ENCODE peak calls at places on chromosomes 11 and 22, in seven cellular contexts. C is SK-N-MC; L is adrenal gland; V is psoas muscle; X is effector memory CD4-positive, alpha-beta T cell; I is pancreas; B is IMR-90. J is an unnamed sample.

GRCh38 chr11:1208361-1209261 is 14.3 kb upstream of the MUC5B start:
- DNase-seq in C (no peak), V (peak; percentile 13), L (no peak), X (no peak), I (peak; percentile 9), B (no peak), J (peak; percentile 75)

GRCh38 chr11:72418834-72419560 is 15.3 kb downstream of the CLPB start:
- DNase-seq in V (no peak), B (no peak), L (no peak), I (no peak), X (no peak), C (no peak), J (no peak)

GRCh38 chr11:45266693-45267451 is 19.3 kb downstream of the SYT13 start:
- DNase-seq in L (no peak), X (no peak), B (no peak), I (no peak), C (no peak), V (no peak), J (no peak)

GRCh38 chr11:100687630-100688395 is 725 bp downstream of the ARHGAP42 start:
- DNase-seq in I (peak; percentile 37), X (no peak), V (peak; percentile 57), C (no peak), B (peak; percentile 85), L (peak; percentile 58), J (no peak)

GRCh38 chr11:17745032-17745772 is 10.6 kb downstream of the KCNC1 start:
- DNase-seq in I (no peak), C (no peak), V (no peak), X (no peak), B (no peak), L (no peak), J (no peak)

GRCh38 chr11:75263944-75264349 is 23.4 kb downstream of the TPBGL start:
- DNase-seq in I (no peak), V (no peak), L (no peak), C (no peak), B (peak; percentile 12), X (no peak), J (peak; percentile 58)

GRCh38 chr11:96049426-96049825 is 125.5 kb upstream of the MTMR2 start:
- DNase-seq in V (no peak), L (no peak), B (peak; percentile 76), I (no peak), C (no peak), X (no peak), J (no peak)

GRCh38 chr11:61787928-61788491 is 4.4 kb downstream of the TMEM258 start:
- DNase-seq in X (no peak), L (no peak), C (no peak), I (no peak), B (peak; percentile 61), V (no peak), J (no peak)

GRCh38 chr11:47165294-47165840 is 11.3 kb downstream of the ARFGAP2 start:
- DNase-seq in C (no peak), B (no peak), V (no peak), L (no peak), I (no peak), X (no peak), J (no peak)

GRCh38 chr11:47164321-47164720 is 12.4 kb downstream of the ARFGAP2 start:
- DNase-seq in B (no peak), V (no peak), X (no peak), L (no peak), I (no peak), C (no peak), J (no peak)

GRCh38 chr11:47163198-47163597 is 13.5 kb downstream of the ARFGAP2 start:
- DNase-seq in I (no peak), C (no peak), V (peak; percentile 1), L (no peak), X (no peak), B (no peak), J (no peak)

GRCh38 chr11:47162426-47162825 is 14.3 kb downstream of the ARFGAP2 start:
- DNase-seq in C (no peak), L (no peak), V (no peak), B (no peak), I (no peak), X (no peak), J (no peak)

GRCh38 chr11:47163898-47164297 is 12.8 kb downstream of the ARFGAP2 start:
- DNase-seq in X (no peak), I (no peak), L (no peak), B (no peak), V (peak; percentile 12), C (no peak), J (no peak)
- H3K27ac ChIP-seq in X (no peak overlapping the region), I (no peak overlapping the region), L (no peak overlapping the region), B (no peak overlapping the region), V (no peak overlapping the region), C (no peak overlapping the region), J (no peak overlapping the region)

GRCh38 chr22:38068641-38069371 is 11.6 kb downstream of the PICK1 start:
- DNase-seq in C (no peak), X (no peak), L (no peak), I (no peak), B (no peak), V (peak; percentile 17), J (no peak)
- H3K27ac ChIP-seq in C (no peak overlapping the region), X (no peak overlapping the region), L (no peak overlapping the region), I (no peak overlapping the region), B (no peak overlapping the region), V (peak overlapping the region; percentile 95), J (peak overlapping the region; percentile 77)

DNA sequence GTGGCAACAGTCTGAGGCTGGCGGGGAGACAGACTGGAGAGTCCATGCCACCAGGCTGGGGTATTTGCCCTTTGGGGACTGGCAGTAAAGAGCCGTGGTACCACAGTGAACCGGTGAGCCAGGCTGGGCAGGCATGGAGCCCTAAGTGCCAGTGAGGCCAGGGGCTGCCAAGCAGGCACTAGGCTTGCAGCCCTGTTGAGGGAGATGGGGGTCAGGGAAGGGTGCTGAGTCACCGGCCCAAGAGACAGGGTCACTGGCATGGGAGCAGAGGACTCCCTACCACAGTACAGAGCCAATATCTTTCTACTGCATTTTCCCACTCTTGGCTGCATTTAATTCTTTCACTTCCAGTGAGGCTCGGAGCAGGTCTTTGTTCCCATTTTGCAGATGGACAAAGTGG is 30.7 kb upstream of the TEF start:
- DNase-seq in V (no peak), B (no peak), I (no peak), X (no peak), C (no peak), L (peak; percentile 75), J (no peak)
- H3K27ac ChIP-seq in V (no peak overlapping the region), B (no peak overlapping the region), I (no peak overlapping the region), X (no peak overlapping the region), C (no peak overlapping the region), L (no peak overlapping the region), J (no peak overlapping the region)

GRCh38 chr22:48224332-48224731 is 1461.9 kb downstream of the TBC1D22A start:
- DNase-seq in C (no peak), B (no peak), V (no peak), X (no peak), I (no peak), L (no peak), J (no peak)
- H3K27ac ChIP-seq in C (no peak overlapping the region), B (no peak overlapping the region), V (no peak overlapping the region), X (no peak overlapping the region), I (no peak overlapping the region), L (no peak overlapping the region), J (no peak overlapping the region)

GRCh38 chr22:20568502-20569058 is 61.2 kb downstream of the MED15 start:
- DNase-seq in X (no peak), I (no peak), B (no peak), L (no peak), C (no peak), V (no peak), J (no peak)
- H3K27ac ChIP-seq in X (peak overlapping the region; percentile 58), I (peak overlapping the region; percentile 27), B (peak overlapping the region; percentile 76), L (peak overlapping the region; percentile 48), C (no peak overlapping the region), V (peak overlapping the region; percentile 67), J (peak overlapping the region; percentile 68)

GRCh38 chr11:134780486-134781155 is 368.6 kb upstream of the B3GAT1 start:
- DNase-seq in C (no peak), I (no peak), X (no peak), L (peak; percentile 16), V (no peak), B (no peak), J (no peak)
- H3K27ac ChIP-seq in C (no peak overlapping the region), I (no peak overlapping the region), X (no peak overlapping the region), L (no peak overlapping the region), V (no peak overlapping the region), B (no peak overlapping the region), J (no peak overlapping the region)

DNA sequence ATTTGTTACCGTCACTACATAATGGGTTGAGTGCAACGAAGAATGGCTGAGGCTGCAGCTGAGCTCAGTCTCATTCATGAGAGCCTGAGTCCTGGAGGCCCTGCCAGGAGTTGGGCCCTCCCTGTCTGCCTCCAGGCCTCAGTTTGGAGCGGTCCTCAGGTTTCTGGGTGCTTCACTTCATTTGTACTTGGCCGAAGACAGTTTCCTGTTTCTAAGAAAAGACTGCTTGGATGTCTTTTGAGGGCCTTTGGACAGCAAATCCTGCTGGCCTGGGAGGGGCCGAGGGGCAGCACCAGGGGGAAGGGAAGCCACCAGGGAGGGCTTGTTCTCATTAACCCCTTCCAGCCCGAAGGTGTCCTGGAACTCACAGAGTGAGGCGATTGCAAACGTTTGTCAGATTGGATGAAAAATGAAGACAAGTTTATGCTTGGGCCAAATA is 163.1 kb downstream of the ETS1 start:
- DNase-seq in B (no peak), X (no peak), I (no peak), V (peak; percentile 67), L (no peak), C (no peak), J (no peak)
- H3K27ac ChIP-seq in B (no peak overlapping the region), X (no peak overlapping the region), I (peak overlapping the region; percentile 45), V (peak overlapping the region; percentile 59), L (no peak overlapping the region), C (no peak overlapping the region), J (peak overlapping the region; percentile 72)

J was measured in upper lobe of left lung.